ENCODE peak calls at places on chromosomes 12 and 14, in five cellular contexts. E, K, I, Z and B are unnamed samples.

GRCh38 chr12:5478081-5478706 is 46.3 kb downstream of the NTF3 start:
- DNase-seq in E (no peak), K (no peak), I (no peak), Z (no peak), B (no peak)

GRCh38 chr12:109678732-109679131 is 34.9 kb upstream of the FAM222A start:
- DNase-seq in E (no peak), K (no peak), I (no peak), Z (no peak), B (no peak)

GRCh38 chr12:65779091-65779642 is 45.1 kb upstream of the HMGA2 start:
- DNase-seq in E (peak), K (no peak), I (no peak), Z (peak), B (no peak)

GRCh38 chr14:75295061-75295461 is 16.4 kb downstream of the FOS start:
- DNase-seq in E (no peak), K (peak), I (peak), Z (peak), B (no peak)

GRCh38 chr14:92728781-92729364 is 19.6 kb downstream of the LGMN start:
- DNase-seq in E (peak), K (no peak), I (no peak), Z (peak), B (no peak)

GRCh38 chr12:92470608-92471021 is 232.2 kb upstream of the PLEKHG7 start:
- DNase-seq in E (no peak), K (no peak), I (no peak), Z (no peak), B (no peak)

GRCh38 chr14:76376001-76376404 is at the start of gene ESRRB:
- DNase-seq in E (no peak), K (no peak), I (no peak), Z (no peak), B (no peak)

GRCh38 chr14:31926123-31926522 is 151.0 kb upstream of the ARHGAP5 start:
- DNase-seq in E (no peak), K (no peak), I (no peak), Z (peak), B (no peak)

GRCh38 chr14:104940526-104941150 is 16.0 kb downstream of the PLD4 start:
- DNase-seq in E (no peak), K (no peak), I (no peak), Z (no peak), B (no peak)

GRCh38 chr12:98440165-98440581 is 75.2 kb upstream of the TMPO start:
- DNase-seq in E (peak), K (peak), I (peak), Z (peak), B (peak)

GRCh38 chr12:103505371-103506236 is 9.8 kb upstream of the C12orf42 start:
- DNase-seq in E (no peak), K (no peak), I (no peak), Z (no peak), B (no peak)

GRCh38 chr14:93977790-93978581 is 1.6 kb upstream of the ASB2 start:
- DNase-seq in E (no peak), K (no peak), I (no peak), Z (no peak), B (no peak)

GRCh38 chr14:30389134-30389900 is 169.6 kb upstream of the G2E3 start:
- DNase-seq in E (no peak), K (no peak), I (no peak), Z (no peak), B (peak)

GRCh38 chr12:65152012-65152411 is 17.4 kb upstream of the LEMD3 start:
- DNase-seq in E (no peak), K (no peak), I (no peak), Z (no peak), B (no peak)

GRCh38 chr14:68042591-68043210 is 223.1 kb downstream of the RAD51B start:
- DNase-seq in E (no peak), K (no peak), I (no peak), Z (no peak), B (peak)

GRCh38 chr12:130286741-130287140 is 50.9 kb upstream of the PIWIL1 start:
- DNase-seq in E (no peak), K (no peak), I (no peak), Z (no peak), B (no peak)

GRCh38 chr14:106309423-106309822 is 783.0 kb downstream of the TMEM121 start:
- DNase-seq in E (no peak), K (no peak), I (no peak), Z (no peak), B (no peak)

GRCh38 chr12:91355150-91356006 is 172.8 kb upstream of the DCN start:
- DNase-seq in E (peak), K (peak), I (peak), Z (peak), B (peak)

GRCh38 chr12:57126561-57126960 is 1.7 kb upstream of the LRP1 start:
- DNase-seq in E (no peak), K (peak), I (no peak), Z (no peak), B (no peak)

GRCh38 chr14:67285876-67286452 is 44.7 kb downstream of the PALS1 start:
- DNase-seq in E (no peak), K (no peak), I (no peak), Z (peak), B (peak)

GRCh38 chr12:79691299-79692248 is 810 bp upstream of the PAWR start:
- DNase-seq in E (peak), K (peak), I (no peak), Z (peak), B (peak)

GRCh38 chr12:57864811-57865751 is 18.6 kb upstream of the CTDSP2 start:
- DNase-seq in E (no peak), K (peak), I (peak), Z (peak), B (peak)

GRCh38 chr12:91529829-91530228 is 347.2 kb upstream of the DCN start:
- DNase-seq in E (no peak), K (no peak), I (no peak), Z (peak), B (no peak)

GRCh38 chr12:119181944-119182343 is 3.2 kb downstream of the HSPB8 start:
- DNase-seq in E (no peak), K (no peak), I (no peak), Z (no peak), B (no peak)
- H3K4me3 ChIP-seq in E (no peak), K (no peak), I (peak), Z (no peak), B (no peak)

GRCh38 chr14:64118892-64119291 is 175.3 kb downstream of the ESR2 start:
- DNase-seq in E (no peak), K (no peak), I (no peak), Z (no peak), B (no peak)

GRCh38 chr14:64114796-64115195 is 179.4 kb downstream of the ESR2 start:
- DNase-seq in E (no peak), K (no peak), I (peak), Z (no peak), B (no peak)

GRCh38 chr14:64119535-64119934 is 174.6 kb downstream of the ESR2 start:
- DNase-seq in E (no peak), K (no peak), I (no peak), Z (no peak), B (no peak)

GRCh38 chr14:64115401-64115800 is 178.8 kb downstream of the ESR2 start:
- DNase-seq in E (no peak), K (no peak), I (no peak), Z (no peak), B (no peak)

DNA sequence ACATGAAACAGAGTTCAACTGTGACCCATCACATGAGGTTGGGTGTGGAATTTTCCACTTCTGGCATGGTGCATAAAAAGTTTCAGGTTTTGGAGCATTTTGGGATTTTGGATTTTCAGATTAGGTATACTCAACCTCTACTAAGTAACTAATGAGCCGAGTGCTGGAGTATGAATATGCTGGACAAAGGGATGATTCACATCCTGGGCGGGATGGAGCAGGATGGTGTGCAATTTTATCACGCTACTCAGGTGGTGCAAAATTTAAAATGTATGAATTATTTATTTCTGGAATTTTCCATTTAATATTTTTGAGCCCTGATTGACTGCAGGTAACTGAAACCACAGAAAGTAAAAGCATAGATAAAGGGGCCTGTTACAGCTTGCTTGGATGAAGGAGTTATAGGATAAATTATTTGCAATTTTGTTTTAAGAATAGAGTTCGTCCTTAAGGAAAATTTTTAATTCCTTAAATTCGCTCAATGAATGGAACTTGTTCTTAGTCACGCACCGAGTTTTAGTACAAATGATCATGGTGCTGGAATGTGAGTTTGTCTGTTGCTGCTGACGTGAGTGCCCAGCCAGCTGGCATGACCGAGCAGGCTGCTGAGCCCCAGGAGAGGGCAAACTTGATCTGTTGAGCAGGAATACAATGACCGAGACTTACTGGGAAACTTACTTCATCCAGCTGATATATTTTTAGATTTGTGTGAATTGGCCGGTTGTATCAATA is 176.3 kb downstream of the ESR2 start:
- DNase-seq in E (no peak), K (no peak), I (peak), Z (peak), B (peak)
- TF ChIP-seq CTCF in E (no peak), K (no peak), I (no peak), Z (no peak), B (no peak)

DNA sequence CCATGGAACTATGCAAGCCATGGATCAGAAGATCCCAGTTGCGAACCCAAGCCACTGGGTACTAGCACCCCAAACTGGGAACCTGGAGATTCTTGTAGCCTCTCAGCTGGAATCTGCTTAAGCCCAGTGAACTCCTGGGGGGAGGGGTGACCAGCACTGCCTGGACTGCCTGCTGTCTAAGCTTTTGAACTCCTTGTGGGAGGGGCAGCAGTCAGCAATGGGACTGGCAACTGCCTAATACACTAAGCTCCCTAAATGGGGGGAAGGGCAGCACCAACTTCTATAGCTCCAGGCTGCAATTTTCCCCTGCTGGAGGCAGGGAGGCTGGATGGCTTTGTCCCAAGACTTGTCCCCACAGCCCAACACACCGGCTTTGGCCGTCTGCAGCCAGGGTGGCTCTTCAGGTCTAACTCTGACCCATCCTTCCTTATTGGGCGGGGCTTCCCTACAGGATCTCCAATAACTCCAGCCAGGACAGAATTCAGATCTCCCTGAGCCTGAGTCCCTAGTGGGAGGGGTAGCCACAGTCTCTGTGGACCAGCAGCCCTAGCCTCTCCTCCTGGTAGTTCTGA is 485.1 kb downstream of the SOX5 start:
- DNase-seq in E (no peak), K (no peak), I (no peak), Z (no peak), B (no peak)
- H3K4me3 ChIP-seq in E (no peak), K (no peak), I (no peak), Z (no peak), B (no peak)

GRCh38 chr14:65170768-65171251 is 68.5 kb upstream of the MAX start:
- DNase-seq in E (peak), K (peak), I (no peak), Z (peak), B (peak)
- TF ChIP-seq CTCF in E (peak), K (no peak), I (no peak), Z (peak), B (peak)